ENCODE peak calls at places on chromosomes 2 and 18, in four cellular contexts. S, Q, L and C are unnamed samples.

GRCh38 chr2:216918088-216918680 is 58.3 kb upstream of the TNP1 start:
- DNase-seq in S (no peak), Q (no peak), L (peak; percentile 13), C (no peak)

GRCh38 chr2:7845332-7845731 is 836.5 kb upstream of the ID2 start:
- DNase-seq in S (no peak), Q (no peak), L (no peak), C (no peak)

GRCh38 chr2:232481322-232482140 is 6.1 kb downstream of the ECEL1 start:
- DNase-seq in S (no peak), Q (no peak), L (no peak), C (no peak)

GRCh38 chr2:11458753-11459152 is 7.2 kb downstream of the E2F6 start:
- DNase-seq in S (no peak), Q (peak; percentile 44), L (no peak), C (no peak)

GRCh38 chr18:62282188-62282629 is 42.9 kb upstream of the TNFRSF11A start:
- DNase-seq in S (no peak), Q (no peak), L (no peak), C (no peak)

GRCh38 chr2:15678894-15679293 is 87.2 kb downstream of the DDX1 start:
- DNase-seq in S (no peak), Q (no peak), L (no peak), C (no peak)

GRCh38 chr2:37215255-37215654 is 16.1 kb downstream of the CEBPZ start:
- DNase-seq in S (no peak), Q (no peak), L (no peak), C (no peak)

GRCh38 chr18:58310517-58310916 is 266.5 kb downstream of the NEDD4L start:
- DNase-seq in S (peak; percentile 89), Q (no peak), L (no peak), C (no peak)

GRCh38 chr2:171185941-171186340 is 25.2 kb upstream of the TLK1 start:
- DNase-seq in S (no peak), Q (no peak), L (no peak), C (no peak)

GRCh38 chr2:216866515-216867095 is 6.7 kb upstream of the TNP1 start:
- DNase-seq in S (no peak), Q (no peak), L (no peak), C (no peak)

GRCh38 chr2:219541611-219542180 is 1.9 kb downstream of the CHPF start:
- DNase-seq in S (peak; percentile 93), Q (peak; percentile 85), L (peak; percentile 92), C (peak; percentile 71)

GRCh38 chr18:6878881-6879280 is 149.4 kb downstream of the ARHGAP28 start:
- DNase-seq in S (no peak), Q (no peak), L (no peak), C (no peak)

GRCh38 chr2:191206613-191207471 is 38.4 kb upstream of the MYO1B start:
- DNase-seq in S (no peak), Q (peak; percentile 18), L (no peak), C (no peak)

GRCh38 chr2:151691621-151692020 is 42.7 kb downstream of the NEB start:
- DNase-seq in S (no peak), Q (no peak), L (no peak), C (no peak)

GRCh38 chr2:109244750-109245382 is 115.9 kb downstream of the SH3RF3 start:
- DNase-seq in S (no peak), Q (no peak), L (no peak), C (no peak)

GRCh38 chr2:188551671-188552070 is 260.0 kb downstream of the GULP1 start:
- DNase-seq in S (no peak), Q (no peak), L (no peak), C (no peak)

GRCh38 chr18:24528857-24529256 is 68.4 kb downstream of the HRH4 start:
- DNase-seq in S (no peak), Q (no peak), L (no peak), C (no peak)

GRCh38 chr18:22221350-22221749 is 52.0 kb downstream of the GATA6 start:
- DNase-seq in S (no peak), Q (no peak), L (no peak), C (no peak)

GRCh38 chr18:54888933-54889332 is 60.7 kb downstream of the RAB27B start:
- DNase-seq in S (no peak), Q (no peak), L (no peak), C (no peak)

GRCh38 chr2:110678457-110679336 is 834 bp upstream of the BUB1 start:
- DNase-seq in S (peak; percentile 35), Q (peak; percentile 30), L (no peak), C (no peak)

GRCh38 chr18:28398491-28398890 is 221.6 kb upstream of the CDH2 start:
- DNase-seq in S (no peak), Q (no peak), L (no peak), C (no peak)

GRCh38 chr2:241272722-241273551 is 42.5 kb downstream of the HDLBP start:
- DNase-seq in S (peak; percentile 76), Q (peak; percentile 76), L (no peak), C (no peak)

GRCh38 chr2:10009271-10009810 is 34.0 kb upstream of the KLF11 start:
- DNase-seq in S (no peak), Q (no peak), L (no peak), C (no peak)

GRCh38 chr2:145411493-145411892 is 891.6 kb upstream of the ZEB2 start:
- DNase-seq in S (no peak), Q (no peak), L (no peak), C (no peak)

GRCh38 chr2:226581661-226582060 is 218.0 kb downstream of the IRS1 start:
- DNase-seq in S (no peak), Q (no peak), L (no peak), C (no peak)

GRCh38 chr2:236857781-236858180 is 227.9 kb upstream of the COPS8 start:
- DNase-seq in S (no peak), Q (no peak), L (no peak), C (no peak)

GRCh38 chr18:21402272-21402671 is 160.2 kb downstream of the GREB1L start:
- DNase-seq in S (no peak), Q (no peak), L (no peak), C (no peak)

GRCh38 chr18:48800479-48800876 is 150.3 kb downstream of the SMAD7 start:
- DNase-seq in S (peak; percentile 15), Q (no peak), L (no peak), C (no peak)

GRCh38 chr18:38047820-38048219 is 482.2 kb upstream of the CELF4 start:
- DNase-seq in S (no peak), Q (no peak), L (no peak), C (no peak)

GRCh38 chr18:24426398-24427294 is at the start of gene IMPACT:
- DNase-seq in S (peak; percentile 79), Q (peak; percentile 91), L (peak; percentile 54), C (peak; percentile 76)

GRCh38 chr2:144429396-144430112 is 90.4 kb downstream of the ZEB2 start:
- DNase-seq in S (no peak), Q (no peak), L (no peak), C (no peak)

GRCh38 chr2:34652636-34653035 is 1053.5 kb upstream of the FAM98A start:
- DNase-seq in S (no peak), Q (peak; percentile 82), L (no peak), C (no peak)

GRCh38 chr2:204871246-204871953 is 326.1 kb downstream of the PARD3B start:
- DNase-seq in S (no peak), Q (peak; percentile 18), L (no peak), C (peak; percentile 5)

DNA sequence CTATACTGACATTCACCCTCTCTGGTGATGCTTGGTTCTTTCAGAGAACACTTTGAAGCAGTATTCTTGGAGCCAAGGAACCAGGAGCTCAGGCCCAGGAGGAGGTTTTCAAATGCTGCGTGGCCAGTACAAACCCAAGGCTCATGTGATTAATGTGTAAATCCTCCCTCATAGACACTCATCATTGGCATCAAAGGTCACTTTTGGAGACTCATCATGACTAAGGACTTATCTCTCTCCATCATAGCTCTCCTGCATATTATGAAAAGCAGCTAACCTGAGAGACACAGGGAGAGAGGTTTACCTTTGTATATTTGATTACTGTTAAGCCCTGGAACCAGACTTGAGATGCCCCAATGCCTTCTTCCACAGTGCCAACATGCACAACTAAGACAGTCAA is 115.3 kb upstream of the SRD5A2 start:
- DNase-seq in S (no peak), Q (no peak), L (no peak), C (no peak)
- H3K9me3 ChIP-seq in S (peaks cover 6% of the 10 kb centered on the region), Q (no peaks in the 10 kb centered on the region), L (peaks cover 19% of the 10 kb centered on the region), C (peaks cover 52% of the 10 kb centered on the region)

DNA sequence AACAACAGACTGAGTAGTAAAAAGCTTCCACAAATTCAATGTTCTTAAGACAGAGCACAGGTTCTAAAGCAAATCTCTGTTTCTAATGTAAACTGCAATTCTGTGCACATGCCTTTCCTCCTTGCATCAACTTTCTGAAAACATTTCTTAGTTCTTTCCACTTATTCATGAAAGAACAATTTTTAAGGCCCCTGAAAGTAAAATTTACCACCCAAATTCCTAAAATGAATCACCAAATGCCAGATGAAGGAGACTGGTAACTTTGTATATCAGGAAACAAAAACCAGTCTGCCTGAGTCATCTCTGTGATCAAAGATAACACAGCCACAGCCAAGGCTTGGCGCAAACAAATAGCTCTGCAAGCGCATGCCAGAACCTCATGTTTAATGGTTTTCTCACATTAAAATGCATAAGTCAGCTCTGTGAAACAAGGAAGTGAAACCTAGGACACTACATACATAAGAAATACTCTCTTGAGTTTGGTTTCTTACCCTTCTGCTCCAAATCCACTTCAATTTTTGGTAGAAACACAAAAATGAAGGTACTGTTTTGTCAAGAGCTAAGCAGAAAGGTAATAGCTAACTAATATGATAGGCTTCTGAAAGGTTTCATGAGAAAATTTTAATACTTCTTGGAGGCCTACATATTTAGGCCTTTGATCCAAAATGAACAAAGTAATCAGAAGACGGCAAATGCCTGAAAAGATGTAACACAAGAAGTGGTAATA is 169.4 kb downstream of the THADA start:
- DNase-seq in S (peak; percentile 80), Q (no peak), L (peak; percentile 96), C (no peak)
- H3K4me1 ChIP-seq in S (peaks cover 19% of the 10 kb centered on the region), Q (no peaks in the 10 kb centered on the region), L (peaks cover 71% of the 10 kb centered on the region), C (no peaks in the 10 kb centered on the region)

DNA sequence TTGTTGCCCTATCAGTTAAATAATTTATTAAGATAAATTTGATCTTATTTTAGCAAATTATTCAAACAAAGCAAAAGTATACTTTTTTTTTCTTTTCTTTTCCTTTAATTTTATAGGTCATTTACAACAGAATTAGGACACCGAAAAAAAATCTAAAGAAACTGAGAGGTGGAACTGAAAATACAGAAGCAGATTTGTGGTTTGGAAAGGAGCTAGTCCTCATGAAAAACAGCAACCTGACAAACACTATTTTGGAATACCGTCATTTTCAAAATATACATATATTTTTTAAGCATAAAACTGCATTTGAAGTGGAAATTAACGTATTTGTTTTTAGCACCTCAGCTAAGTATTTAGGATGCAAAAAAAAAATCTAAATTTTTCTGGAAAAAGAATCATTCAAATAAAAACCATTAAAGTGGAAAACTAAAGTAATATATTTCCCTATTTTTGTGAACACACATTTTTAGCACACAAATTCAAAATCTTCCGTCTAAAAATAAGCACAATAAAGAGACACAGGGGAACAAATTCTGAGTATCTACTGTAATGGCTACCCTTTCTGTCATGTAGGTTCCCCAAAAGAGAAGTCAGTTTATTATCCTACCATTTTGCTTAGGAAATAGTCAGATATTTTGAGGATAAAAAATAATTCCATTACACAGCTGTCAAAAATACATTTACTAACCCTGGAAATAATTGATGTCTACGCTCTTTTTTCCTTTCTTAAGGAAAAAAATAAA is 2.7 kb downstream of the CCDC88A start:
- DNase-seq in S (no peak), Q (no peak), L (no peak), C (no peak)
- H3K4me3 ChIP-seq in S (no peak overlapping the region), Q (peak overlapping the region; percentile 94), L (no peak overlapping the region), C (no peak overlapping the region)

GRCh38 chr2:85949280-85949679 is 60.5 kb upstream of the ST3GAL5 start:
- DNase-seq in S (no peak), Q (peak; percentile 33), L (no peak), C (no peak)

GRCh38 chr2:85942346-85942957 is 53.7 kb upstream of the ST3GAL5 start:
- DNase-seq in S (no peak), Q (no peak), L (no peak), C (no peak)

GRCh38 chr2:85945576-85945975 is 56.8 kb upstream of the ST3GAL5 start:
- DNase-seq in S (no peak), Q (no peak), L (no peak), C (no peak)

GRCh38 chr2:85947593-85947992 is 58.8 kb upstream of the ST3GAL5 start:
- DNase-seq in S (no peak), Q (no peak), L (no peak), C (no peak)

GRCh38 chr2:85945172-85945571 is 56.4 kb upstream of the ST3GAL5 start:
- DNase-seq in S (no peak), Q (no peak), L (no peak), C (no peak)
- H3K9me3 ChIP-seq in S (no peaks in the 10 kb centered on the region), Q (no peaks in the 10 kb centered on the region), L (peaks cover 12% of the 10 kb centered on the region), C (peaks cover 42% of the 10 kb centered on the region)